ENCODE peak calls at places on chromosome X, in four cellular contexts. O is mucosa of descending colon, B is BJ, H is AG04450. E is an unnamed sample.

GRCh38 chrX:130523460-130524394 is 121.9 kb downstream of the RBMX2 start:
- DNase-seq in O (no peak), B (no peak), H (no peak), E (peak)

GRCh38 chrX:11408783-11409182 is 115.6 kb downstream of the AMELX start:
- DNase-seq in O (no peak), B (no peak), H (no peak), E (no peak)

GRCh38 chrX:87409113-87409841 is 108.3 kb upstream of the KLHL4 start:
- DNase-seq in O (peak), B (no peak), H (no peak), E (peak)

GRCh38 chrX:34810364-34810763 is 132.2 kb upstream of the FAM47B start:
- DNase-seq in O (no peak), B (no peak), H (no peak), E (peak)

GRCh38 chrX:21885568-21885967 is 29.8 kb downstream of the YY2 start:
- DNase-seq in O (no peak), B (no peak), H (no peak), E (peak)

GRCh38 chrX:622104-622503 is 8.5 kb upstream of the SHOX start:
- DNase-seq in O (no peak), B (no peak), H (no peak), E (no peak)

GRCh38 chrX:136121788-136122187 is 25.5 kb upstream of the FHL1 start:
- DNase-seq in O (no peak), B (no peak), H (no peak), E (no peak)

GRCh38 chrX:82320554-82320953 is 1118.7 kb downstream of the SH3BGRL start:
- DNase-seq in O (no peak), B (no peak), H (no peak), E (no peak)

GRCh38 chrX:104118765-104119164 is 6.4 kb downstream of the ZCCHC18 start:
- DNase-seq in O (no peak), B (no peak), H (no peak), E (peak)

GRCh38 chrX:73758253-73758652 is 195.3 kb downstream of the CHIC1 start:
- DNase-seq in O (no peak), B (no peak), H (no peak), E (no peak)

GRCh38 chrX:130741584-130741983 is 161.4 kb downstream of the ENOX2 start:
- DNase-seq in O (no peak), B (no peak), H (no peak), E (no peak)

GRCh38 chrX:16671005-16671404 is 21.0 kb downstream of the S100G start:
- DNase-seq in O (no peak), B (no peak), H (no peak), E (peak)

GRCh38 chrX:150517303-150517896 is 51.0 kb upstream of the MTM1 start:
- DNase-seq in O (no peak), B (peak), H (peak), E (peak)

GRCh38 chrX:12843668-12844279 is 23.1 kb upstream of the TLR7 start:
- DNase-seq in O (no peak), B (no peak), H (no peak), E (no peak)

GRCh38 chrX:150226223-150226965 is 136.7 kb upstream of the MAMLD1 start:
- DNase-seq in O (no peak), B (no peak), H (no peak), E (no peak)

GRCh38 chrX:22136711-22137110 is 104.6 kb downstream of the PHEX start:
- DNase-seq in O (no peak), B (no peak), H (no peak), E (no peak)

GRCh38 chrX:120761810-120762209 is 113.9 kb downstream of the CT47B1 start:
- DNase-seq in O (no peak), B (peak), H (no peak), E (peak)

GRCh38 chrX:136204571-136204970 is 46.6 kb downstream of the MAP7D3 start:
- DNase-seq in O (no peak), B (peak), H (no peak), E (peak)

GRCh38 chrX:66915893-66916292 is 277.0 kb upstream of the EDA2R start:
- DNase-seq in O (no peak), B (no peak), H (no peak), E (no peak)
- TF ChIP-seq CTCF in O (no peak), B (no peak), H (no peak), E (no peak)

DNA sequence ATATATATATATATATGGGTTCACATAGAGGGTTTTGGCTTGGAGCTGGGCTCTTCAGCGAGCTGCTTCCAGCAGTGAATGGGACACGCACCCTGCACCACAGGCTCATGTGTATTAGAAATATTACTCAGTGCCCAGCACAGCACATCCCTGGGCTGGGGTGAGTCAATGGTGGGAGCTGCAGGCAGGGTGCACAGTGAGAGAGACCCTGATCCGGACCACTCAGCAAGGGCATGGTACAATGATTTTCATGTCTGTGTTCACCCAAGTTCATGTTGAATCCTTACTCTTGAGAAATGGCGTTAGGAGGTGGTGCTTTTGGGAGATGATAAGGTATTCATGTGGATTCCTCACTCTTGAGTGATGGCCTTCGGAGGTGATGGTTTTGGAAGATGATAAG is 194.7 kb downstream of the ASMT start:
- DNase-seq in O (no peak), B (no peak), H (no peak), E (no peak)
- H3K4me3 ChIP-seq in O (no peak), B (no peak), H (no peak), E (no peak)

DNA sequence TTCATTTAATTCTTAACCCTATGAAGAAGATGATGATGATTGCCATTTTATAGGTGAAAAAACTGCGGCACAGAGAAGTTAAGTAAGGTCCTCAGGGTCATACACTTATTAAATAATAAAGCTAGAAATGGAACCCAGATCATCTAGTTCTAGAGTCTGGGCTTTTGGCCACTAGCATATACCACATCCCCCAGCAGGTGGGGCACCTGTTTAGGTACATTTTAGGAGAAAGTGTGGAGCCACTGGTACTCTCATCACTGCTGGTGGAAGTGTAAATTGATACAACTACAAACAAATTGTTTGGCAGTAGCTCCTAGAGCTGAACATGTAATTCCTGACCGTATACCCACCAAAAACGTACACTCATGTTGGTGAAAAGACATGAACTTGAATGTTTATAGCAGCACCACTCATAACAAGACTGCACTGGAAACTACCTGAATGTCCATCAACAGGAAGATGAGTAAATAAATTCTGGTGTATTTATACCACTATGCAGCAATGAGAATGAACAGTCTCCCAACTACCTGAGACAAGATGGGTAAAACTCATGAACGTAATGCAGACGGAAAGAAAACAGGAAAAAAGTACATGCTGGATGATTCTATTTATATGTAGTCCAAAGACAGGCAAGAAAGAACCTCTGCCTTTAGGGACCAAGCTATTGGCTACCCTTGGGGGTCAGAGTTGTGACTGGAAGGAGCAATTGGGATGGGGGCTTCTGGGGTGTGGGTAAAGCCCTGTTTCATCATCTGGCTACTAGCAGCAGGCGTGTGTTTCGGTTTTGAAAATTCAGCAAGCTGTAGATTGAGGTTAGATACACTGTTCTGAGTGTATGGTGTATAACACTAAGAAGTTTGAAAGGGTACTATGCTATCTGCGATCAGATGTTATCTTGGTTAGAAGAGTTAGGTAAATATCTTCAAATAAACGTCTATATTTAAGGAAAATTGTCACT is 72.3 kb upstream of the ADGRG2 start:
- DNase-seq in O (no peak), B (no peak), H (no peak), E (no peak)
- TF ChIP-seq CTCF in O (no peak), B (no peak), H (no peak), E (no peak)

GRCh38 chrX:137550561-137551305 is 15.2 kb upstream of the ZIC3 start:
- DNase-seq in O (no peak), B (no peak), H (no peak), E (no peak)
- H3K4me3 ChIP-seq in O (no peak), B (no peak), H (no peak), E (peak)